ENCODE peak calls at places on chromosomes 6 and 20, in four cellular contexts. H is GM20000, N is transverse colon, R is cardiac muscle cell. Z is an unnamed sample.

GRCh38 chr6:33860706-33861474 is 57.1 kb upstream of the MLN start:
- DNase-seq in H (no peak), N (peak), R (peak), Z (no peak)

GRCh38 chr6:22250486-22250885 is 46.4 kb downstream of the PRL start:
- DNase-seq in H (no peak), N (no peak), R (no peak), Z (no peak)

GRCh38 chr6:141677598-141678211 is 455.0 kb upstream of the GJE1 start:
- DNase-seq in H (no peak), N (no peak), R (peak), Z (no peak)

GRCh38 chr6:144657691-144658090 is 372.6 kb downstream of the UTRN start:
- DNase-seq in H (no peak), N (no peak), R (peak), Z (no peak)

GRCh38 chr6:86273936-86274335 is 631.2 kb upstream of the SYNCRIP start:
- DNase-seq in H (no peak), N (no peak), R (no peak), Z (no peak)

GRCh38 chr6:150557043-150557599 is 42.6 kb upstream of the PLEKHG1 start:
- DNase-seq in H (no peak), N (no peak), R (no peak), Z (no peak)

GRCh38 chr20:53914861-53915458 is 155.4 kb downstream of the BCAS1 start:
- DNase-seq in H (no peak), N (no peak), R (no peak), Z (no peak)

GRCh38 chr6:14412026-14412425 is 294.5 kb downstream of the CD83 start:
- DNase-seq in H (no peak), N (no peak), R (no peak), Z (no peak)

GRCh38 chr6:56172144-56172543 is 75.2 kb downstream of the COL21A1 start:
- DNase-seq in H (no peak), N (no peak), R (peak), Z (no peak)

GRCh38 chr6:64680446-64680845 is 1026.6 kb downstream of the EYS start:
- DNase-seq in H (no peak), N (no peak), R (peak), Z (no peak)

GRCh38 chr20:51800132-51800721 is 2.1 kb downstream of the SALL4 start:
- DNase-seq in H (peak), N (peak), R (peak), Z (no peak)

GRCh38 chr6:379367-380181 is 12.0 kb upstream of the IRF4 start:
- DNase-seq in H (peak), N (no peak), R (no peak), Z (peak)

GRCh38 chr20:9344080-9344920 is 170.1 kb upstream of the LAMP5 start:
- DNase-seq in H (no peak), N (no peak), R (peak), Z (no peak)

GRCh38 chr20:44790994-44791393 is 19.4 kb downstream of the RIMS4 start:
- DNase-seq in H (no peak), N (no peak), R (no peak), Z (no peak)

GRCh38 chr20:40286991-40287531 is 402.0 kb downstream of the MAFB start:
- DNase-seq in H (no peak), N (peak), R (peak), Z (peak)

GRCh38 chr20:21436186-21436585 is 38.9 kb upstream of the NKX2-4 start:
- DNase-seq in H (no peak), N (no peak), R (peak), Z (no peak)

GRCh38 chr6:50249493-50249892 is 199.8 kb upstream of the DEFB112 start:
- DNase-seq in H (no peak), N (no peak), R (no peak), Z (no peak)

GRCh38 chr20:18496042-18496441 is 983 bp downstream of the RBBP9 start:
- DNase-seq in H (no peak), N (no peak), R (peak), Z (no peak)

GRCh38 chr20:6829510-6830116 is 62.1 kb downstream of the BMP2 start:
- DNase-seq in H (no peak), N (no peak), R (peak), Z (no peak)

GRCh38 chr6:130671119-130672104 is 155.8 kb upstream of the SMLR1 start:
- DNase-seq in H (no peak), N (no peak), R (peak), Z (no peak)

GRCh38 chr6:132919476-132919875 is 105.1 kb downstream of the RPS12 start:
- DNase-seq in H (no peak), N (peak), R (peak), Z (no peak)

GRCh38 chr20:10006461-10006860 is 28.3 kb upstream of the ANKEF1 start:
- DNase-seq in H (no peak), N (no peak), R (no peak), Z (no peak)

GRCh38 chr6:12233693-12234551 is 56.2 kb upstream of the EDN1 start:
- DNase-seq in H (peak), N (peak), R (peak), Z (no peak)

GRCh38 chr20:25065044-25065624 is 7.2 kb upstream of the ACSS1 start:
- DNase-seq in H (no peak), N (peak), R (no peak), Z (no peak)

GRCh38 chr6:126235363-126235762 is 104.6 kb upstream of the CENPW start:
- DNase-seq in H (no peak), N (no peak), R (no peak), Z (no peak)

DNA sequence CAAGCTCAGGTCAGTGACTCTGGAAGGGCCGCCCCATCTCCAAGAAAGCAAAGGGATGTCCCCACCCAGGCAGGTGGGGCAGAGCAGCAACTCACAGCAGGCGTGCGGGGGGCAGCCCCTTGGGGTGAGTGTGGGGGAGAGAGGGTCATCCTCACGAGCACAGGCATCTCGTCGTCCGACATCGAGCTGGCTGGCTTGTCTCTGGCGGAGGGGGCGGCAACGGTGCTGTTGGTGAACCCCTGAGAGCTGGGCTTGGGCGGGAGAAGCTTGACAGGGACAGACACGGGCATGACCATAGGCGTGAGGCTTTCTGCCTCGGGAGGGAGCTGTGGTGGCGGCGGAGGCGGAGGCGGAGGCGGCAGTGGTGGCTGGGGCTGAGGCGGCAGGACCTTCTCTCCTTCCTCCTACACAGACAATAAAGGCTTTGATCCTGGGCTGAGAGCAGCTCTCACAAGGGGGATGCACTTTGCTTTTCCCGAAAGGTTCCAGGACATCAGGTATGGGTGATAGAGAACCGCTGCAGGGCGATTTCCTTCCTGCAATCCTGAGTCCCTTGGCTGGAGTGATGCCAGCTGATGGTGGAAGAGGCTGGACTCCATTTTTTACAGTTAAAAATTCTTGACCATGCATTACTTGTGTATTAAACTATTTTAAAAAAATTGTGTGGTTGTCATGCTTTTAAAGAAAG is 45.6 kb upstream of the MRPS10 start:
- DNase-seq in H (no peak), N (no peak), R (no peak), Z (no peak)
- TF ChIP-seq CTCF in H (no peak), N (no peak), R (no peak), Z (no peak)

DNA sequence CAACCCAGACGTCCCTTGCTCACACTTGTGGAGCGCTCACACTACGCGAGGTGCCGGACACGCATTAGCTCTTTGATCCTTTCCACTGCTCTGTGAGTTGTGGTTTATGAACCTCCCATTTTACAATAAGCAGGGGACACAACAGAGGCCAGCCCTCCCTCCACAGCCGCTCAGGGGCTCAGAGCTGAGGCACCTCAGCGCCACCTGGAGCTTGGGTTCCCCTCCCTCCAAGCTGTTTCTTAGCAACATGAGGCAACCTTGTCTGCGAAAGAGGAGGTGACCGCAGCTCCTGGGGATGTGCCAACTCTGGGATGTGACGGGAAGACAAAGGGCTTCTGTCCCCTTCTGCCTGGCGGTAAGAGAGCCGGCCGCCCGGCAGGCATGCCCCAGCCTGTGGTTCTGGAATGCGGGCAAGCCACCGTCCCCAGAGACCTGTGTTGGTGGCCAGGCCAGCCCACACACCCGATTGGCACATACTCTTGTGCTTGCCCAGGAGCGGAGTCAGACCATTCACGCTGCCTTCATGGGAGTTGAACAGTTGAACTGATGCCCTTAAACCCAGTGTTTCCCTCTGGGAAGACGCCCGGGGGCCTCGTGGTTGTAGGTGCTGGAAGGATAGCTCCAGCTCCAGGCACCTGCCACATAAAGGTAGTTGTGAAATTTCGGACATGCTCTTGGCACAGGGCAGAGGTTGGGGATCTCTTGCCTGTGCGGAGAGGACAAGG is 44.5 kb downstream of the RBM38 start:
- DNase-seq in H (peak), N (peak), R (peak), Z (no peak)
- TF ChIP-seq CTCF in H (peak), N (no peak), R (no peak), Z (peak)

GRCh38 chr20:20210943-20211273 is 157.0 kb upstream of the INSM1 start:
- DNase-seq in H (no peak), N (peak), R (no peak), Z (no peak)
- TF ChIP-seq CTCF in H (no peak), N (no peak), R (no peak), Z (no peak)

GRCh38 chr20:63177785-63178444 is 38.0 kb downstream of the YTHDF1 start:
- DNase-seq in H (no peak), N (no peak), R (no peak), Z (no peak)

GRCh38 chr20:63176035-63176434 is 39.9 kb downstream of the YTHDF1 start:
- DNase-seq in H (no peak), N (no peak), R (no peak), Z (no peak)

GRCh38 chr20:63178445-63178818 is 37.5 kb downstream of the YTHDF1 start:
- DNase-seq in H (peak), N (no peak), R (no peak), Z (no peak)

GRCh38 chr20:63176448-63177133 is 39.3 kb downstream of the YTHDF1 start:
- DNase-seq in H (no peak), N (no peak), R (no peak), Z (no peak)

GRCh38 chr20:63177134-63177784 is 38.7 kb downstream of the YTHDF1 start:
- DNase-seq in H (no peak), N (no peak), R (no peak), Z (no peak)
- TF ChIP-seq CTCF in H (no peak), N (no peak), R (no peak), Z (no peak)

DNA sequence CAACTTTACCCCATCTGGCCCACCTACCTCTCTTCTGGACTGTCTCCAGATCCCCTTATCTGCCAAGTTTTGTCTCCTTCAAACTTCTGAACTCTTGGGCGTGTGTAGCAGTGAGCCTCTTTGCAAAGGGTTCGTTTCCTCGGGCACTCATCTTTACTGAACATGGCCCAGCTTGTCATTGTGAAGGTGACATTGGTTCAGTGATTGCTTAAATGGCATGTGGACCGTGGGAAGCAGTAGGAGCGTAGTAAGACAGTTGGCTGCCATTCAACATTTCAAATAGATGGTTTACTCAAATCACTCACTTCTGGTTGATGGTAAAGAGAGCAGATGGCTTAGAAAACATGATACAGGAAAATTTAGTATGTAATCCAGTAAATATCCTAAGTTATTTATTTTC is 34.8 kb upstream of the KIF25 start:
- DNase-seq in H (no peak), N (no peak), R (no peak), Z (no peak)
- TF ChIP-seq CTCF in H (no peak), N (no peak), R (no peak), Z (no peak)

GRCh38 chr6:105424177-105424783 is 21.4 kb upstream of the PREP start:
- DNase-seq in H (peak), N (peak), R (peak), Z (no peak)
- TF ChIP-seq CTCF in H (peak), N (peak), R (peak), Z (peak)

DNA sequence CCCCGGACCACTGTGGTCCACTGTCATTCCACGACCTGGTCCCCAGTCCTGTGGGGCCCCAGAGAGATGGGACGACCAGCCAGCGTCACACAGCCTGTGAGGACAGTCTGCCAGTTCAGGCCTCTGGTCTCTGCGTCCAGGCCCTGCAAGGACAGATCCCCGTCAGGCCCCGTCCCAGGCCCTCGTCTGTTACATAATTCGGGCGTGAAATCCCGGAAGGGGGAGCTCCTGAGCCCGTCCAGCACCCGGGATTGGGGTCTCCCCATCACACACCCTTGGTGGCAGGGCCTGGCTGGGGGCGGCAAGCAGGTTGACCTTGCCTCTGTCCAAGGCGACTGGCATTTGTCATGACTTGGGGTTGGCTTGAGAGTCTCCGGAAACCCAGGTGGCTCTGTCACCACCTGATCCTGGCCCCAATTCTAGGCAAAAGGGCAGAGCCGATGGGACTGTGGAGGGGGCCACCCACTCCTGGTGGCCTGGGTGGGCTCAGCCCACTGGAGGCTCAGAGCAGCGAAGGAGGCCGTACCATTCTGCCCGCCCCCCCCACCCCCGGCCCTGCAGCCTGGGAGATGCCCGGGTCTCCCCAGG is 73.8 kb upstream of the GATA5 start:
- DNase-seq in H (no peak), N (no peak), R (no peak), Z (no peak)
- TF ChIP-seq CTCF in H (no peak), N (no peak), R (no peak), Z (peak)

DNA sequence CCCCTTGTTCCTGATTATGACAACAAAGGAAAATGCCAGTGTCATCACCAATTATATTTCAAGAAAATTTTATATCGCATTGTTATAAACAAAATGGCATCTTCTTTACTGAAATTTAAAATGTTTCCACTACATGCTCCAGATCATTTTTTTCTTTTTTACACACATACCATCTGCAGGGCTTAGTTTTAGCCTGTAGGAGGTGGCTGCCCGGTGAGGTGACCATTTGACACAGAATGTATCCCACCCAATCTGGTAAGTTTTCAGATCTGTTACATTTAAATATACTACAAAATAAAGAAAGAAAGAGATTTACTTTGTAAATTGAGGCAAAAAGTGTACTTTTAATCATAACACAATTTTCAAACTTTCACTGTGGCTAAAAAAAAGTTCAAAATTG is 81.8 kb downstream of the COL12A1 start:
- DNase-seq in H (no peak), N (no peak), R (no peak), Z (no peak)
- TF ChIP-seq CTCF in H (no peak), N (no peak), R (no peak), Z (peak)

DNA sequence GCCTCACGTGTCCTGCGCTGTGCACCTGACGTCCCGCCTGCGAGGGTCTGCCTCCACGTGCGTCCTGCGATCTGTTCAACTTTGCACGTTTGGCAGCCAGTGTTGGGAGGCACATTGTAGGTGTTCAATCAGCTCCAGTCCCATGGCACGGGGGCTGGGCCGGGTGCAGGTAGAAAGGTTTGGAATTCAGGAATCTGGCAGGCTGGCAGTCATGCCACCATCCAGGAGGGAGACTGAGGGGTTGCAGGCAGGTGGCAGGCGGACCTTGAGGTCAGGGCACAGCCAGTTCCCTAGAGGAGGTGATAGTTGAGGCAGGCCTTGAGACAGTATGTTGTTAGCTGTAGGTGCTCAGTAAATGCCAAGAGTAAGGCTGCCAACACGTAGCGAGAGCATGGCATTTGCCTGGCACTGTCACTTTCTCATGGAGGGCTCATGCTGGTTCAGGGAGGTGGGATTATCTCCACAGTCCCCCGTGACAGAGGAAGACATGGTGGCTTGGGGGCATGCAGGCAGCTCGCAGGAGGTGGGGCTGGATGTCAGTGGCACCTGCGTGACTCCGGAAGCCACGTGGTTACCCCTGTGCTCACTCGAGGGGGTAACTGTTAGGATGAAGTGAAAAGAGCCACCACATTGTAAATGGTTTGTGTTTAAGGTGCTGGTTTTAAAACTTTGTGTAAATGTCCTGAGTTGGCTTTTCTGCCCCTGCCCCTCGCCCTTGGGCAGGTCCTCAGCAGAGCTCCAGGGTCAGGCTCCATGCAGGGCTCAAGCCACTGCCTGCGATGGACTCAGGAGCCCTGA is 111.8 kb upstream of the FRMD1 start:
- DNase-seq in H (no peak), N (no peak), R (no peak), Z (peak)
- TF ChIP-seq CTCF in H (no peak), N (no peak), R (no peak), Z (no peak)